ENCODE peak calls at places on chromosomes 4 and X, in six cellular contexts. One of them, this sample, is unnamed.

GRCh38 chr4:183721207-183722081 is 62.4 kb downstream of the TRAPPC11 start:
- DNase-seq in NCI-H226: no peak
- DNase-seq in activated CD4-positive, alpha-beta T cell treated with anti-CD3 and anti-CD28 coated beads, Interleukin-2, amount 50 U/mL, for 4 hours: peak; percentile 38
- DNase-seq in iPS-NIHi11: peak; percentile 27
- DNase-seq in GM06990: peak; percentile 57
- DNase-seq in esophagus squamous epithelium: no peak
- DNase-seq in this sample: peak; percentile 32

GRCh38 chrX:9677098-9677739 is 88.4 kb downstream of the GPR143 start:
- DNase-seq in GM06990: peak; percentile 73
- DNase-seq in iPS-NIHi11: no peak
- DNase-seq in activated CD4-positive, alpha-beta T cell treated with anti-CD3 and anti-CD28 coated beads, Interleukin-2, amount 50 U/mL, for 4 hours: no peak
- DNase-seq in NCI-H226: no peak
- DNase-seq in esophagus squamous epithelium: no peak
- DNase-seq in this sample: no peak

GRCh38 chr4:183718876-183719275 is 59.8 kb downstream of the TRAPPC11 start:
- DNase-seq in NCI-H226: no peak
- DNase-seq in esophagus squamous epithelium: no peak
- DNase-seq in GM06990: no peak
- DNase-seq in activated CD4-positive, alpha-beta T cell treated with anti-CD3 and anti-CD28 coated beads, Interleukin-2, amount 50 U/mL, for 4 hours: no peak
- DNase-seq in iPS-NIHi11: no peak
- DNase-seq in this sample: no peak

GRCh38 chr4:101782546-101782945 is 8.0 kb upstream of the BANK1 start:
- DNase-seq in esophagus squamous epithelium: no peak
- DNase-seq in NCI-H226: no peak
- DNase-seq in iPS-NIHi11: no peak
- DNase-seq in GM06990: no peak
- DNase-seq in activated CD4-positive, alpha-beta T cell treated with anti-CD3 and anti-CD28 coated beads, Interleukin-2, amount 50 U/mL, for 4 hours: no peak
- DNase-seq in this sample: peak; percentile 8

GRCh38 chr4:7993671-7994070 is 54.0 kb upstream of the AFAP1 start:
- DNase-seq in activated CD4-positive, alpha-beta T cell treated with anti-CD3 and anti-CD28 coated beads, Interleukin-2, amount 50 U/mL, for 4 hours: no peak
- DNase-seq in esophagus squamous epithelium: no peak
- DNase-seq in iPS-NIHi11: no peak
- DNase-seq in NCI-H226: no peak
- DNase-seq in GM06990: no peak
- DNase-seq in this sample: no peak

GRCh38 chr4:154618708-154619315 is 6.4 kb upstream of the FGG start:
- DNase-seq in esophagus squamous epithelium: no peak
- DNase-seq in GM06990: no peak
- DNase-seq in activated CD4-positive, alpha-beta T cell treated with anti-CD3 and anti-CD28 coated beads, Interleukin-2, amount 50 U/mL, for 4 hours: peak; percentile 37
- DNase-seq in iPS-NIHi11: peak; percentile 64
- DNase-seq in NCI-H226: peak; percentile 10
- DNase-seq in this sample: peak; percentile 72

GRCh38 chrX:52979993-52980392 is 21.7 kb upstream of the FAM156A start:
- DNase-seq in iPS-NIHi11: no peak
- DNase-seq in esophagus squamous epithelium: no peak
- DNase-seq in NCI-H226: peak; percentile 20
- DNase-seq in activated CD4-positive, alpha-beta T cell treated with anti-CD3 and anti-CD28 coated beads, Interleukin-2, amount 50 U/mL, for 4 hours: no peak
- DNase-seq in GM06990: no peak
- DNase-seq in this sample: no peak

GRCh38 chr4:4555916-4556315 is 14.1 kb upstream of the STX18 start:
- DNase-seq in GM06990: no peak
- DNase-seq in esophagus squamous epithelium: no peak
- DNase-seq in iPS-NIHi11: peak; percentile 45
- DNase-seq in activated CD4-positive, alpha-beta T cell treated with anti-CD3 and anti-CD28 coated beads, Interleukin-2, amount 50 U/mL, for 4 hours: no peak
- DNase-seq in NCI-H226: peak; percentile 76
- DNase-seq in this sample: peak; percentile 80

GRCh38 chrX:135295238-135295943 is 13.9 kb upstream of the ETDC start:
- DNase-seq in NCI-H226: no peak
- DNase-seq in esophagus squamous epithelium: no peak
- DNase-seq in iPS-NIHi11: peak; percentile 43
- DNase-seq in GM06990: peak; percentile 50
- DNase-seq in activated CD4-positive, alpha-beta T cell treated with anti-CD3 and anti-CD28 coated beads, Interleukin-2, amount 50 U/mL, for 4 hours: peak; percentile 59
- DNase-seq in this sample: peak; percentile 55

GRCh38 chr4:152460488-152460887 is 75.4 kb downstream of the FBXW7 start:
- DNase-seq in NCI-H226: peak; percentile 32
- DNase-seq in iPS-NIHi11: no peak
- DNase-seq in esophagus squamous epithelium: no peak
- DNase-seq in activated CD4-positive, alpha-beta T cell treated with anti-CD3 and anti-CD28 coated beads, Interleukin-2, amount 50 U/mL, for 4 hours: no peak
- DNase-seq in GM06990: no peak
- DNase-seq in this sample: no peak

GRCh38 chr4:142614621-142615323 is 231.3 kb downstream of the INPP4B start:
- DNase-seq in GM06990: no peak
- DNase-seq in iPS-NIHi11: no peak
- DNase-seq in NCI-H226: peak; percentile 2
- DNase-seq in activated CD4-positive, alpha-beta T cell treated with anti-CD3 and anti-CD28 coated beads, Interleukin-2, amount 50 U/mL, for 4 hours: no peak
- DNase-seq in esophagus squamous epithelium: no peak
- DNase-seq in this sample: no peak

GRCh38 chr4:11589676-11590075 is 161.0 kb upstream of the HS3ST1 start:
- DNase-seq in esophagus squamous epithelium: no peak
- DNase-seq in GM06990: no peak
- DNase-seq in activated CD4-positive, alpha-beta T cell treated with anti-CD3 and anti-CD28 coated beads, Interleukin-2, amount 50 U/mL, for 4 hours: no peak
- DNase-seq in NCI-H226: no peak
- DNase-seq in iPS-NIHi11: no peak
- DNase-seq in this sample: peak; percentile 16

GRCh38 chrX:30627818-30628652 is 25.2 kb upstream of the GK start:
- DNase-seq in activated CD4-positive, alpha-beta T cell treated with anti-CD3 and anti-CD28 coated beads, Interleukin-2, amount 50 U/mL, for 4 hours: no peak
- DNase-seq in iPS-NIHi11: no peak
- DNase-seq in esophagus squamous epithelium: no peak
- DNase-seq in GM06990: no peak
- DNase-seq in NCI-H226: no peak
- DNase-seq in this sample: peak; percentile 21

GRCh38 chr4:165288639-165289428 is 38.6 kb upstream of the MSMO1 start:
- DNase-seq in esophagus squamous epithelium: no peak
- DNase-seq in activated CD4-positive, alpha-beta T cell treated with anti-CD3 and anti-CD28 coated beads, Interleukin-2, amount 50 U/mL, for 4 hours: no peak
- DNase-seq in NCI-H226: peak; percentile 66
- DNase-seq in GM06990: no peak
- DNase-seq in iPS-NIHi11: no peak
- DNase-seq in this sample: no peak

GRCh38 chr4:152094851-152095700 is 334.3 kb upstream of the GATB start:
- DNase-seq in NCI-H226: peak; percentile 72
- DNase-seq in activated CD4-positive, alpha-beta T cell treated with anti-CD3 and anti-CD28 coated beads, Interleukin-2, amount 50 U/mL, for 4 hours: no peak
- DNase-seq in esophagus squamous epithelium: no peak
- DNase-seq in iPS-NIHi11: no peak
- DNase-seq in GM06990: no peak
- DNase-seq in this sample: no peak

GRCh38 chr4:6437682-6438264 is 34.6 kb downstream of the PPP2R2C start:
- DNase-seq in activated CD4-positive, alpha-beta T cell treated with anti-CD3 and anti-CD28 coated beads, Interleukin-2, amount 50 U/mL, for 4 hours: no peak
- DNase-seq in NCI-H226: peak; percentile 18
- DNase-seq in iPS-NIHi11: no peak
- DNase-seq in GM06990: no peak
- DNase-seq in esophagus squamous epithelium: no peak
- DNase-seq in this sample: no peak

GRCh38 chr4:80180743-80181142 is 16.6 kb upstream of the PRDM8 start:
- DNase-seq in esophagus squamous epithelium: no peak
- DNase-seq in activated CD4-positive, alpha-beta T cell treated with anti-CD3 and anti-CD28 coated beads, Interleukin-2, amount 50 U/mL, for 4 hours: no peak
- DNase-seq in GM06990: no peak
- DNase-seq in iPS-NIHi11: no peak
- DNase-seq in NCI-H226: peak; percentile 70
- DNase-seq in this sample: no peak

GRCh38 chr4:156638332-156638731 is 333.3 kb downstream of the PDGFC start:
- DNase-seq in esophagus squamous epithelium: no peak
- DNase-seq in GM06990: no peak
- DNase-seq in activated CD4-positive, alpha-beta T cell treated with anti-CD3 and anti-CD28 coated beads, Interleukin-2, amount 50 U/mL, for 4 hours: no peak
- DNase-seq in NCI-H226: peak; percentile 37
- DNase-seq in iPS-NIHi11: peak; percentile 14
- DNase-seq in this sample: no peak

GRCh38 chrX:46929439-46930018 is 17.3 kb downstream of the JADE3 start:
- DNase-seq in NCI-H226: no peak
- DNase-seq in activated CD4-positive, alpha-beta T cell treated with anti-CD3 and anti-CD28 coated beads, Interleukin-2, amount 50 U/mL, for 4 hours: no peak
- DNase-seq in iPS-NIHi11: no peak
- DNase-seq in esophagus squamous epithelium: no peak
- DNase-seq in GM06990: no peak
- DNase-seq in this sample: no peak

GRCh38 chr4:68960294-68961163 is 8.9 kb upstream of the UGT2A3 start:
- DNase-seq in activated CD4-positive, alpha-beta T cell treated with anti-CD3 and anti-CD28 coated beads, Interleukin-2, amount 50 U/mL, for 4 hours: no peak
- DNase-seq in iPS-NIHi11: no peak
- DNase-seq in NCI-H226: no peak
- DNase-seq in esophagus squamous epithelium: no peak
- DNase-seq in GM06990: no peak
- DNase-seq in this sample: no peak

GRCh38 chrX:115693476-115693875 is 132.5 kb downstream of the PLS3 start:
- DNase-seq in esophagus squamous epithelium: no peak
- DNase-seq in NCI-H226: no peak
- DNase-seq in GM06990: no peak
- DNase-seq in iPS-NIHi11: no peak
- DNase-seq in activated CD4-positive, alpha-beta T cell treated with anti-CD3 and anti-CD28 coated beads, Interleukin-2, amount 50 U/mL, for 4 hours: no peak
- DNase-seq in this sample: no peak

GRCh38 chr4:83219344-83219990 is 65.1 kb downstream of the COQ2 start:
- DNase-seq in iPS-NIHi11: no peak
- DNase-seq in activated CD4-positive, alpha-beta T cell treated with anti-CD3 and anti-CD28 coated beads, Interleukin-2, amount 50 U/mL, for 4 hours: peak; percentile 61
- DNase-seq in esophagus squamous epithelium: no peak
- DNase-seq in NCI-H226: no peak
- DNase-seq in GM06990: peak; percentile 54
- DNase-seq in this sample: no peak

GRCh38 chrX:93319604-93320003 is 353.8 kb downstream of the NAP1L3 start:
- DNase-seq in iPS-NIHi11: no peak
- DNase-seq in GM06990: no peak
- DNase-seq in esophagus squamous epithelium: no peak
- DNase-seq in activated CD4-positive, alpha-beta T cell treated with anti-CD3 and anti-CD28 coated beads, Interleukin-2, amount 50 U/mL, for 4 hours: no peak
- DNase-seq in NCI-H226: no peak
- DNase-seq in this sample: no peak

GRCh38 chrX:8036914-8037313 is 109.7 kb upstream of the PNPLA4 start:
- DNase-seq in GM06990: no peak
- DNase-seq in iPS-NIHi11: no peak
- DNase-seq in activated CD4-positive, alpha-beta T cell treated with anti-CD3 and anti-CD28 coated beads, Interleukin-2, amount 50 U/mL, for 4 hours: no peak
- DNase-seq in esophagus squamous epithelium: no peak
- DNase-seq in NCI-H226: no peak
- DNase-seq in this sample: peak; percentile 81

GRCh38 chr4:93384897-93385296 is 443.7 kb upstream of the ATOH1 start:
- DNase-seq in activated CD4-positive, alpha-beta T cell treated with anti-CD3 and anti-CD28 coated beads, Interleukin-2, amount 50 U/mL, for 4 hours: no peak
- DNase-seq in GM06990: no peak
- DNase-seq in NCI-H226: peak; percentile 44
- DNase-seq in iPS-NIHi11: no peak
- DNase-seq in esophagus squamous epithelium: no peak
- DNase-seq in this sample: no peak

GRCh38 chr4:112519689-112520597 is 4.0 kb upstream of the NEUROG2 start:
- DNase-seq in esophagus squamous epithelium: no peak
- DNase-seq in activated CD4-positive, alpha-beta T cell treated with anti-CD3 and anti-CD28 coated beads, Interleukin-2, amount 50 U/mL, for 4 hours: no peak
- DNase-seq in iPS-NIHi11: no peak
- DNase-seq in GM06990: no peak
- DNase-seq in NCI-H226: no peak
- DNase-seq in this sample: no peak